ENCODE peak calls at places on chromosome 14, in four cellular contexts. R is K562, H is A549, N is HepG2. K is an unnamed sample.

GRCh38 chr14:101499080-101499479 is 62.2 kb upstream of the DIO3 start:
- DNase-seq in N (no peak), R (no peak), H (no peak), K (no peak)

GRCh38 chr14:105863296-105864108 is 337.1 kb downstream of the TMEM121 start:
- DNase-seq in N (no peak), R (no peak), H (no peak), K (no peak)

GRCh38 chr14:100398044-100398443 is 74.9 kb downstream of the SLC25A47 start:
- DNase-seq in H (no peak), R (no peak), N (peak), K (no peak)

GRCh38 chr14:54698501-54698900 is 131.6 kb downstream of the SAMD4A start:
- DNase-seq in R (no peak), H (no peak), N (no peak), K (no peak)

GRCh38 chr14:99989032-99989431 is 76.2 kb upstream of the EVL start:
- DNase-seq in H (no peak), N (no peak), R (no peak), K (no peak)

GRCh38 chr14:94560782-94561655 is at the start of gene SERPINA4:
- DNase-seq in R (no peak), H (no peak), N (peak), K (no peak)

GRCh38 chr14:94697773-94698556 is 71.9 kb downstream of the GSC start:
- DNase-seq in H (no peak), R (no peak), N (no peak), K (no peak)

GRCh38 chr14:59004012-59004411 is 184.5 kb upstream of the DAAM1 start:
- DNase-seq in R (no peak), N (no peak), H (no peak), K (no peak)

GRCh38 chr14:34722723-34723545 is 8.5 kb upstream of the CFL2 start:
- DNase-seq in R (peak), H (peak), N (peak), K (no peak)

GRCh38 chr14:29030121-29030520 is 263.5 kb downstream of the FOXG1 start:
- DNase-seq in H (no peak), R (no peak), N (no peak), K (no peak)

GRCh38 chr14:72780771-72781170 is 113.1 kb downstream of the DPF3 start:
- DNase-seq in N (no peak), H (no peak), R (no peak), K (no peak)

GRCh38 chr14:68211886-68212285 is 392.3 kb downstream of the RAD51B start:
- DNase-seq in H (no peak), R (no peak), N (no peak), K (no peak)

GRCh38 chr14:79369359-79370332 is 841.7 kb downstream of the DIO2 start:
- DNase-seq in R (no peak), H (peak), N (no peak), K (no peak)

GRCh38 chr14:55074662-55075061 is 23.2 kb downstream of the MAPK1IP1L start:
- DNase-seq in R (no peak), H (no peak), N (no peak), K (peak)

GRCh38 chr14:68782091-68782981 is 10.5 kb downstream of the ZFP36L1 start:
- DNase-seq in H (no peak), N (no peak), R (no peak), K (no peak)

GRCh38 chr14:100153560-100153959 is 5.9 kb downstream of the DEGS2 start:
- DNase-seq in R (no peak), N (no peak), H (no peak), K (no peak)

GRCh38 chr14:105146181-105146975 is 22.2 kb downstream of the JAG2 start:
- DNase-seq in R (no peak), N (no peak), H (no peak), K (no peak)

GRCh38 chr14:100842799-100843198 is 16.9 kb downstream of the MEG3 start:
- DNase-seq in H (no peak), N (no peak), R (no peak), K (no peak)

GRCh38 chr14:50028458-50028857 is 87.9 kb downstream of the VCPKMT start:
- DNase-seq in R (no peak), H (no peak), N (no peak), K (no peak)

GRCh38 chr14:105273062-105273461 is 24.7 kb downstream of the BTBD6 start:
- DNase-seq in H (no peak), N (no peak), R (no peak), K (no peak)

GRCh38 chr14:96804821-96805374 is 7.7 kb downstream of the VRK1 start:
- DNase-seq in R (no peak), N (no peak), H (no peak), K (no peak)

GRCh38 chr14:81157431-81157830 is 63.3 kb downstream of the GTF2A1 start:
- DNase-seq in H (no peak), N (no peak), R (no peak), K (no peak)

GRCh38 chr14:49512147-49512551 is 74.0 kb downstream of the RPS29 start:
- DNase-seq in H (no peak), N (no peak), R (no peak), K (no peak)

GRCh38 chr14:45201908-45202307 is 51.1 kb downstream of the MIS18BP1 start:
- DNase-seq in H (no peak), N (peak), R (peak), K (no peak)

DNA sequence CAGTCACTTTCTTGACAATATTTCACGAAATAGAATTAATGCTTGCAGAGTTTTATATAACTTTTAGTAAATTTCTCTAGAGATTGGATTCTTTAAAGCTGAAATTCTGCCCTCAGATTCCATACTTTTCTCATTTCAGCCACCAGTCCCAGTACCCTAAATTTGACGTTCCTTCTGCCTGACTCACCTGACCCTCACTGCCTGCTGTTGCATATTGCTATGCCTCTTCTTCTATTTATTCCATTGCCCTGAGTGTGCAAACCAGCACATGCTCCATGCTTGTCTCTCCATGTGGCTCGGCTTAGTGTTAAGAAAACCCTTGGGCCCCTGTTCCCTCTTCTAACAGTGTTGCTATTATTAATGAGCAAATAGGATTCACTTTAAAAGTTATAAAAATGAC is 533.3 kb downstream of the LRFN5 start:
- DNase-seq in N (no peak), R (no peak), H (no peak), K (no peak)
- H3K27ac ChIP-seq in N (no peak), R (no peak), H (no peak), K (no peak)

GRCh38 chr14:92688434-92689375 is 59.7 kb downstream of the LGMN start:
- DNase-seq in R (no peak), H (no peak), N (no peak), K (no peak)

GRCh38 chr14:92687681-92688433 is 60.6 kb downstream of the LGMN start:
- DNase-seq in N (no peak), R (no peak), H (no peak), K (no peak)

GRCh38 chr14:92686411-92686762 is 62.0 kb downstream of the LGMN start:
- DNase-seq in N (no peak), R (no peak), H (no peak), K (no peak)

GRCh38 chr14:92685784-92686355 is 62.6 kb downstream of the LGMN start:
- DNase-seq in N (no peak), H (no peak), R (no peak), K (no peak)

GRCh38 chr14:92686763-92687427 is 61.5 kb downstream of the LGMN start:
- DNase-seq in H (peak), N (no peak), R (peak), K (peak)
- TF ChIP-seq RNF2 in H (no peak), N (no peak), R (no peak), K (no peak)

DNA sequence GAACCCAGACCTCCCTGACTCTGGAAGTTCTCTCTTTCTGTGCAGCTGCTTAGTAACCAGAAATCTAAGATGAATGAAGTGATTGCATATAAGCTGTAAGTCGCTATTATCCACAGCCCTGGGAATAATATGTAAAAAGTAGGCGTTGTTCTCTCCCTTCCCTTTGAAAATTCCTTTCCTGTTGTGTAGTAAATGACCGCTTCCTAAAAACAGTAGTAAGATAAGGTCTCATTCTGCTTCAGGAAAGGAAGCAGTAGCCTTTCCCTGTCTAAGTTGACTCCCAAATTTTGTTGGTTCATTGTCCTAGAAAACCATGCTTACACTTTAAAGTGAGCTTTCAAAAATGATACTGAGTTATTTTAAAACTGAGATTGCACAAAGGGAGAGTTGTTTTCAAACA is 418.3 kb downstream of the EGLN3 start:
- DNase-seq in N (no peak), R (no peak), H (no peak), K (no peak)
- H3K27ac ChIP-seq in N (no peak), R (no peak), H (no peak), K (no peak)

GRCh38 chr14:75783602-75784313 is 122.7 kb downstream of the TTLL5 start:
- DNase-seq in R (no peak), N (no peak), H (no peak), K (no peak)
- TF ChIP-seq RNF2 in R (no peak), N (no peak), H (no peak), K (no peak)

DNA sequence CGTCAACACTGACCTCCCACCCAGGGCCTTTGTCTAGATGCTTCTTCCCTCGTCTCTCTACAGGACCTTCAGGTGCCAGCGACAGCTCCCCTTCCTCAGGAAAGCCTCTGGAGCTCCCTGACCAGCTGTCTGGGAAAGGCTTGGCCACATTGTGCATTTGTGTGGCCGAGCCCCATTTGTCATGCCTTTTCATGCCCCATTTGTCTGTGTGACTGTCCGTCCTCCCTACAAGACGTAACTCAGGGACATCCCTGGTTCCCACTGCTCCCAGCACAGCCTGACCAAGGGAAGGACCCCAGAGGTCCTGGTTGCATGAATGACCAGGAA is 23.8 kb downstream of the ZFYVE21 start:
- DNase-seq in R (no peak), H (no peak), N (no peak), K (no peak)
- H3K27ac ChIP-seq in R (no peak), H (no peak), N (no peak), K (no peak)

GRCh38 chr14:39768579-39768978 is 336.3 kb upstream of the FBXO33 start:
- DNase-seq in R (no peak), N (no peak), H (no peak), K (no peak)

GRCh38 chr14:39765676-39766075 is 333.4 kb upstream of the FBXO33 start:
- DNase-seq in H (no peak), N (no peak), R (no peak), K (no peak)

GRCh38 chr14:39763402-39763890 is 331.2 kb upstream of the FBXO33 start:
- DNase-seq in R (no peak), N (no peak), H (no peak), K (no peak)

GRCh38 chr14:39766397-39767000 is 334.3 kb upstream of the FBXO33 start:
- DNase-seq in R (no peak), H (no peak), N (no peak), K (no peak)

DNA sequence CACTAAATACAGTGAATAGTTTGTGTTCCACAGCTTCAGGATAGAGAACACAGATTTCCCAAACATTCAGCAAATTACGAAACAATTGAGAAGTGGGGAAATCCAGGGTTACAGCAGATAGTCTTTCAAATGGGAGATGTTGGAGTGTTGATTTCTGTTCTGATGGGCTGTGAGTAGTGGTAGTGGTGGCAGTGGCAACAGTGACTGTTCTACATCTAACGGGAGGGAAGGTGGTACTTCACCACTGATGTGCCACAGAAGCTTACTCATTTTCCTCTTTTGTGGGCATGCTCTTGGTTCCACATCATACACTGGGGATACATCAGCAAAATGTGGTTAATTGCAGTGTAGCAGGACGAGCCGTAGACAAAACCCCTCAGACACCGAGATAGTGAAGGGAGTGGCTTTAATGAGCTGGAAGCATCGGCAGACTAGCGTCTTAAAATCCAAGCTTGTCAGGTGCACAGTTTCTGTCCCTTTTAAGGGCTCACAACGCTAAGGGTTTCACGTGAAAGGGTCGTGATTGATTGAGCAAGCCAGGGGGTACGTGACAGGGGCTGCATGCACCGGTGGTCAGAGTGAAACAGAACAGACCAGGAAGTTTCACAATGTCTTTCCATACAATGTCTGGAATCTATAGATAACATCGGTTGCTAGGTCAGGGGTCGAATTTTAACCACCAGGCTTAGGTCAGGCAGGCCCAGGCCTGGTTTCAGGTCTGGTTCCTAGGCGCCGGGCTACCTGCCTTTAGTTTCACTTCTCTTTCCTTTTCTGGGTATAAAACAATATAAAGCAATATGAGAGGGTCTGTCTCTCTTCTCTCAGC is 330.6 kb upstream of the FBXO33 start:
- DNase-seq in N (peak), H (no peak), R (no peak), K (no peak)
- TF ChIP-seq RNF2 in N (no peak), H (no peak), R (no peak), K (no peak)

GRCh38 chr14:32428875-32429274 is 99.8 kb downstream of the AKAP6 start:
- DNase-seq in R (no peak), H (no peak), N (no peak), K (no peak)
- H3K27ac ChIP-seq in R (no peak), H (no peak), N (no peak), K (no peak)

GRCh38 chr14:21911877-21912276 is 238.3 kb upstream of the OR4E1 start:
- DNase-seq in H (no peak), N (no peak), R (no peak), K (no peak)

GRCh38 chr14:21910260-21910659 is 236.6 kb upstream of the OR4E1 start:
- DNase-seq in R (no peak), N (no peak), H (no peak), K (no peak)

GRCh38 chr14:21917699-21918436 is 244.2 kb upstream of the OR4E1 start:
- DNase-seq in H (peak), R (peak), N (peak), K (no peak)

GRCh38 chr14:21915814-21916213 is 242.2 kb upstream of the OR4E1 start:
- DNase-seq in R (no peak), H (no peak), N (peak), K (no peak)

DNA sequence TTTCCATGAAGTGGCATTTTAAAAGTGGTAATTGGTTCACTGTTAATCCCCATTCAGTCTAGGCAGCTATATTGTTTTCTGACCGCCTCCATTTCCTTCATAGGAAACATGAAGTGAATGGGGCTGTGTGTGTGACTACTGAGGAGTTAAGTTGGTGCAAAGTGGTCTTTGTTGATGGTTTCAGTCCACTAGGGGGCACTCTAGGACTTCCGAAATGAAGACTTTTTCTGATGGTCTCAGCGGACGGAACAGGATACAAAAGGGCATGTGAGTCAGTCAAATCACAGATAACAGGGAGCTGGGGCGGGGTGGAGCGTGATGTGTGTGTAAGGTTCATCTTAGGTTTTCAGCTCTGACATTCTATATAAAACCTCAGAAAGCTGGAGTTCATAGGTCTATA is 240.1 kb upstream of the OR4E1 start:
- DNase-seq in R (peak), H (peak), N (peak), K (peak)
- TF ChIP-seq RNF2 in R (no peak), H (no peak), N (no peak), K (no peak)